ENCODE peak calls at places on chromosomes 4 and X, in six cellular contexts. V, X, D, P, Q and U are unnamed samples.

GRCh38 chrX:101385026-101385684 is 836 bp downstream of the BTK start:
- DNase-seq in Q (no peak), X (no peak), V (no peak), P (no peak), D (no peak), U (no peak)

GRCh38 chr4:168484626-168485025 is 4.3 kb upstream of the DDX60L start:
- DNase-seq in D (no peak), P (no peak), X (no peak), V (no peak), Q (peak; percentile 60), U (no peak)

GRCh38 chrX:101415180-101416130 is 7.4 kb downstream of the HNRNPH2 start:
- DNase-seq in D (peak; percentile 23), P (no peak), X (peak; percentile 23), V (no peak), Q (peak; percentile 84), U (peak; percentile 57)

GRCh38 chr4:74123065-74123728 is 24.2 kb upstream of the CXCL2 start:
- DNase-seq in Q (peak; percentile 90), P (no peak), D (no peak), V (no peak), X (no peak), U (no peak)

GRCh38 chr4:1723131-1723801 is 1.9 kb downstream of the TACC3 start:
- DNase-seq in P (no peak), V (peak; percentile 54), D (no peak), Q (no peak), X (no peak), U (peak; percentile 38)

GRCh38 chrX:44042731-44043130 is 69.5 kb upstream of the NDP start:
- DNase-seq in Q (peak; percentile 7), P (no peak), X (no peak), D (no peak), V (no peak), U (no peak)

GRCh38 chr4:182778222-182778982 is 138.8 kb downstream of the DCTD start:
- DNase-seq in Q (no peak), V (no peak), X (no peak), P (no peak), D (no peak), U (no peak)

GRCh38 chr4:93433840-93434239 is 394.7 kb upstream of the ATOH1 start:
- DNase-seq in V (no peak), Q (no peak), P (no peak), D (no peak), X (no peak), U (no peak)

GRCh38 chr4:152479428-152480026 is 56.4 kb downstream of the FBXW7 start:
- DNase-seq in Q (peak; percentile 88), D (no peak), V (no peak), X (no peak), P (no peak), U (no peak)

GRCh38 chr4:29632199-29632598 is 1088.0 kb upstream of the PCDH7 start:
- DNase-seq in X (no peak), D (no peak), Q (no peak), V (no peak), P (no peak), U (no peak)

GRCh38 chrX:12984629-12985303 is 9.9 kb downstream of the TMSB4X start:
- DNase-seq in P (no peak), X (no peak), Q (peak; percentile 56), V (no peak), D (no peak), U (no peak)

GRCh38 chrX:152895724-152896420 is 2.0 kb upstream of the ZNF185 start:
- DNase-seq in X (no peak), V (no peak), D (no peak), Q (no peak), P (no peak), U (no peak)

GRCh38 chr4:8005814-8006215 is 66.2 kb upstream of the AFAP1 start:
- DNase-seq in X (no peak), V (no peak), D (no peak), Q (no peak), P (no peak), U (no peak)

GRCh38 chrX:136319600-136319999 is 18.8 kb downstream of the ADGRG4 start:
- DNase-seq in Q (no peak), X (no peak), D (no peak), P (no peak), V (no peak), U (no peak)

DNA sequence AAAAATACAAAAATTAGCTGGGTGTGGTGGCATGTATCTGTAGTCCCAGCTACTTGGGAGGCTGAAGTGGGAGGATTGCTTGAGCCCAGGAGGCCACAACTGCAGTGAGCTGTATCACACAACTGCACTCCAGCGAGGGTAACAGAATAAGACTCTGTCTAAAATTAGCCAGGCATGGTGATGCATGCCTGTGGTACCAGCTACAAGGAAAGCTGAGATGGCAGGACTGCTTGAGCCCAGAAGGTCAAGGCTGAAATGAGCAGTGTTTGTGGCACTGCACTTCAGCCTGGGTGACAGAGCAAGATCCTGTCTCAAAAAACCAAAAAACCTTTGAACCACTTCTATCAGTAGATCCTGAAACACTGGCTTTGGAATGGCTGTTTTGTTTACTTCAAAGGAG is 10.2 kb downstream of the GRSF1 start:
- DNase-seq in D (no peak), V (no peak), X (no peak), P (no peak), Q (no peak), U (no peak)
- TF ChIP-seq CTCF in D (no peak), V (no peak), X (no peak), P (no peak), Q (no peak), U (no peak)

DNA sequence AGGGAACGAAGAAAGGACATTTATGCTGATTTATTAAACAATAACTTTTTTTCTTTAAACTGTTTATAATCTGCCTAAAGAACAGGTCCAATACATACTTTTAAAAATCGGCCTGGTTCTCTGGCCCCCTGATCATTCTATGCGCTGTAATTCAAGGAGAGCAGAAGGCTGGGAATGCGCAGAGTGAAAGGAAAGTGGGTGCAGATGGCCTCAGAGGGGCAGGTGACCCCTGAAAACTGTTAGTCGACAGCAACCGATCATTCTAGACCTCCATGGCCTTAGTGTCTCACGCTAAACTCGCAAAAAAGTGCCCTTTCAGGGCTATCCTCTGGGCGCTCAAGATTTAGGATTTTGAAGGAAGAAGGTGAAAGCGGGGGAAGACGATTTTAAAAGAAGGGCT is 2.2 kb downstream of the PDE5A start:
- DNase-seq in X (no peak), P (no peak), Q (no peak), V (no peak), D (no peak), U (no peak)
- TF ChIP-seq CTCF in X (no peak), P (no peak), Q (no peak), V (no peak), D (no peak), U (no peak)

GRCh38 chrX:140664939-140665338 is 44.6 kb upstream of the LINC00632 start:
- DNase-seq in Q (peak; percentile 41), V (no peak), D (no peak), X (no peak), P (no peak), U (peak; percentile 6)
- TF ChIP-seq CTCF in Q (peak; percentile 33), V (peak; percentile 12), D (peak; percentile 74), X (peak; percentile 54), P (peak; percentile 22), U (no peak)

DNA sequence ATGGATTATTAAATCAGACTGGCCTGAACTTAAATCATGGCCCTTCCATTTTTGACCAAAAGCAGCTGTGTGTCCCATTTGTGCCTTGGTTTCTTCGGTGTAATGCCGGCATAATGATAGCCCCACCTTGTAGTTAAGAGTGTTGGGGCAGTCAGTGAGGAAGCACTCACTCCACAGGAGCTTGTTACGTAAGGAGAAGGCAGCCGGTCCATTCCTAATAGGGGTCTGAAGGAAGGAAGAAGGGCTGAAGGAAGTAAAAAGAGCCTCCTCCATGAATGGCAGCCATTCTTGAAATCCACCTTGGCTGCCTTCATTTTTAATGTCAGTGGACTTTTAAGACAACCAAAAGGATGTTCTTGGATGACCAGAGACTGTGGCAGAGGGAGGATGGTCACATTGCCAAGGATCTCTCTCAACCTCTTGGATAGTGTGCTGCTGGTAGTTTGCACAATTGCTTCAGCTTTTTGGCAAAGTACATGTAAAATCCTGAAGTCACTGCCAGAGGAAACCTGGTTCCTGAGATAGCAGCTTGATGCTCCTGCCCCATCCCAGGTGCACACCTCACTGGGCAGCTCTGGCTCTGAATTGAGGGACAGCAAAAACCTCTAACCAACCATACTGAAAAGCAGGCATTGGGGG is 113.5 kb downstream of the PTTG2 start:
- DNase-seq in D (no peak), P (no peak), Q (peak; percentile 42), V (no peak), X (no peak), U (no peak)
- TF ChIP-seq CTCF in D (no peak), P (no peak), Q (no peak), V (no peak), X (no peak), U (no peak)

GRCh38 chr4:55001538-55001937 is 123.9 kb downstream of the KDR start:
- DNase-seq in X (no peak), D (no peak), P (no peak), Q (no peak), V (no peak), U (no peak)

GRCh38 chr4:55008166-55009056 is 117.0 kb downstream of the KDR start:
- DNase-seq in D (no peak), X (no peak), Q (peak; percentile 42), V (no peak), P (peak; percentile 60), U (peak; percentile 22)

GRCh38 chr4:55005910-55006309 is 119.5 kb downstream of the KDR start:
- DNase-seq in X (no peak), V (no peak), D (no peak), Q (no peak), P (no peak), U (no peak)

GRCh38 chr4:55002431-55002830 is 123.0 kb downstream of the KDR start:
- DNase-seq in D (no peak), X (no peak), V (no peak), P (no peak), Q (no peak), U (no peak)

GRCh38 chr4:55004831-55005230 is 120.6 kb downstream of the KDR start:
- DNase-seq in X (no peak), V (no peak), P (no peak), Q (peak; percentile 79), D (no peak), U (no peak)
- TF ChIP-seq CTCF in X (no peak), V (no peak), P (no peak), Q (peak; percentile 24), D (no peak), U (no peak)

GRCh38 chr4:82382756-82383155 is 9.0 kb upstream of the HNRNPD start:
- DNase-seq in Q (no peak), P (no peak), D (no peak), V (no peak), X (no peak), U (no peak)

GRCh38 chr4:82388405-82388804 is 14.6 kb upstream of the HNRNPD start:
- DNase-seq in Q (no peak), P (no peak), X (no peak), V (no peak), D (no peak), U (no peak)
- TF ChIP-seq CTCF in Q (no peak), P (no peak), X (no peak), V (no peak), D (no peak), U (no peak)

GRCh38 chrX:139936259-139936658 is 3.4 kb upstream of the ATP11C start:
- DNase-seq in X (no peak), Q (no peak), D (no peak), V (no peak), P (no peak), U (no peak)
- TF ChIP-seq CTCF in X (no peak), Q (no peak), D (no peak), V (no peak), P (no peak), U (no peak)

GRCh38 chr4:69323284-69323683 is 43.0 kb downstream of the UGT2B28 start:
- DNase-seq in P (no peak), Q (no peak), D (no peak), V (no peak), X (no peak), U (no peak)
- TF ChIP-seq CTCF in P (no peak), Q (no peak), D (peak; percentile 11), V (no peak), X (no peak), U (no peak)